ENCODE peak calls at places on chromosomes 12 and 14, in eight cellular contexts. K is kidney glomerular epithelial cell; A is NCI-H460; S is activated CD4-positive, CD25-positive, alpha-beta regulatory T cell treated with anti-CD3 and anti-CD28 coated beads, Interleukin-2, amount 50 U/mL, for 72 hours; P is H7; Z is CD8-positive, alpha-beta memory T cell; G is choroid plexus epithelial cell; T is effector memory CD4-positive, alpha-beta T cell. D is an unnamed sample.
A peak's percentile ranks its signal among the peaks of the same experiment; 100 is the strongest.

GRCh38 chr12:92290016-92290685 is 144.5 kb upstream of the BTG1 start:
- DNase-seq in G (no peak), T (no peak), S (no peak), K (no peak), Z (no peak), A (no peak), P (no peak), D (no peak)

GRCh38 chr12:122839907-122840554 is 4.8 kb downstream of the HIP1R start:
- DNase-seq in T (no peak), G (no peak), Z (no peak), K (no peak), P (peak; percentile 23), A (no peak), S (no peak), D (peak; percentile 33)

GRCh38 chr12:54437697-54438096 is 18.6 kb upstream of the ITGA5 start:
- DNase-seq in S (no peak), T (no peak), A (no peak), P (no peak), G (no peak), Z (no peak), K (no peak), D (no peak)

GRCh38 chr14:104322531-104323466 is 184.4 kb downstream of the KIF26A start:
- DNase-seq in T (no peak), K (no peak), G (no peak), S (no peak), P (peak; percentile 43), A (no peak), Z (no peak), D (no peak)

GRCh38 chr14:45766247-45766646 is 513.2 kb upstream of the MIS18BP1 start:
- DNase-seq in T (no peak), A (no peak), S (no peak), P (no peak), K (no peak), Z (no peak), G (no peak), D (no peak)

GRCh38 chr12:67475725-67476124 is 172.8 kb upstream of the DYRK2 start:
- DNase-seq in S (no peak), Z (no peak), P (no peak), A (no peak), G (no peak), K (no peak), T (no peak), D (no peak)

GRCh38 chr12:57869919-57870318 is 23.4 kb upstream of the CTDSP2 start:
- DNase-seq in P (no peak), T (no peak), G (no peak), Z (no peak), A (no peak), K (no peak), S (no peak), D (no peak)

GRCh38 chr14:95321201-95321600 is 1.5 kb upstream of the CLMN start:
- DNase-seq in S (no peak), Z (no peak), G (no peak), K (no peak), T (no peak), P (peak; percentile 53), A (no peak), D (no peak)

GRCh38 chr12:2460051-2460450 is 334.7 kb upstream of the FKBP4 start:
- DNase-seq in G (no peak), P (no peak), Z (peak; percentile 9), K (no peak), S (no peak), A (no peak), T (no peak), D (no peak)

GRCh38 chr12:52086944-52087835 is 7.7 kb downstream of the SMIM41 start:
- DNase-seq in S (no peak), K (no peak), Z (no peak), T (no peak), A (no peak), P (peak; percentile 69), G (no peak), D (no peak)

GRCh38 chr12:9866786-9867379 is 2.3 kb downstream of the CLEC2B start:
- DNase-seq in Z (no peak), K (no peak), A (no peak), S (no peak), P (no peak), G (no peak), T (no peak), D (no peak)

GRCh38 chr14:70955543-70956480 is 48.6 kb downstream of the PCNX1 start:
- DNase-seq in S (no peak), G (peak; percentile 53), K (no peak), A (peak; percentile 23), Z (peak; percentile 49), T (peak; percentile 23), P (no peak), D (no peak)

GRCh38 chr12:91171475-91171874 is 11.1 kb downstream of the DCN start:
- DNase-seq in P (no peak), S (no peak), Z (no peak), A (no peak), G (no peak), T (no peak), K (no peak), D (no peak)

GRCh38 chr14:101788016-101788695 is 26.6 kb downstream of the PPP2R5C start:
- DNase-seq in K (no peak), G (no peak), P (no peak), S (no peak), Z (no peak), T (no peak), A (no peak), D (no peak)

GRCh38 chr12:124497658-124498057 is 69.8 kb downstream of the NCOR2 start:
- DNase-seq in G (peak; percentile 81), T (no peak), P (no peak), S (no peak), Z (no peak), A (no peak), K (no peak), D (peak; percentile 91)

GRCh38 chr12:9227953-9228352 is 19.8 kb upstream of the PZP start:
- DNase-seq in T (no peak), P (no peak), G (no peak), A (no peak), Z (no peak), S (no peak), K (no peak), D (no peak)

GRCh38 chr12:116320839-116321238 is 43.3 kb upstream of the MED13L start:
- DNase-seq in T (no peak), G (no peak), K (no peak), A (no peak), Z (no peak), S (no peak), P (no peak), D (no peak)